ENCODE peak calls at places on chromosomes 16 and 17, in four cellular contexts. A, C, V and E are unnamed samples. For H3K4me1 and H3K9me3, the result is how much of the 10 kb centered on the place peaks cover.

GRCh38 chr16:14056970-14057369 is 14.1 kb upstream of the MRTFB start:
- DNase-seq in A (no peak), C (peak), V (peak), E (no peak)

GRCh38 chr17:58414596-58414997 is 2.7 kb downstream of the RNF43 start:
- DNase-seq in A (peak), C (no peak), V (no peak), E (no peak)

GRCh38 chr17:2120550-2121335 is 65.8 kb downstream of the HIC1 start:
- DNase-seq in A (no peak), C (no peak), V (no peak), E (no peak)

GRCh38 chr17:4554441-4554996 is 665 bp downstream of the MYBBP1A start:
- DNase-seq in A (no peak), C (no peak), V (peak), E (no peak)

GRCh38 chr17:54261465-54261864 is 438.7 kb downstream of the KIF2B start:
- DNase-seq in A (no peak), C (no peak), V (no peak), E (no peak)

GRCh38 chr17:64658931-64659330 is 3.2 kb downstream of the SMURF2 start:
- DNase-seq in A (peak), C (no peak), V (no peak), E (no peak)

GRCh38 chr17:78862073-78863023 is 21.7 kb upstream of the USP36 start:
- DNase-seq in A (peak), C (no peak), V (peak), E (peak)

GRCh38 chr16:88566158-88566557 is 4.0 kb upstream of the ZC3H18 start:
- DNase-seq in A (peak), C (peak), V (no peak), E (no peak)

GRCh38 chr17:38608648-38609047 is 2.9 kb upstream of the SRCIN1 start:
- DNase-seq in A (peak), C (no peak), V (no peak), E (no peak)

GRCh38 chr16:8777217-8777616 is 20.2 kb downstream of the TMEM186 start:
- DNase-seq in A (no peak), C (no peak), V (no peak), E (no peak)

GRCh38 chr17:33925650-33926049 is 329.4 kb upstream of the CCL2 start:
- DNase-seq in A (no peak), C (no peak), V (no peak), E (no peak)

GRCh38 chr17:67258836-67259468 is 14.0 kb upstream of the HELZ start:
- DNase-seq in A (no peak), C (no peak), V (no peak), E (no peak)

GRCh38 chr16:1768061-1768766 is 3.1 kb downstream of the NME3 start:
- DNase-seq in A (no peak), C (no peak), V (no peak), E (no peak)

GRCh38 chr17:56009795-56010715 is 143.2 kb upstream of the ANKFN1 start:
- DNase-seq in A (no peak), C (no peak), V (no peak), E (no peak)

GRCh38 chr17:63834431-63835166 is 7.1 kb upstream of the FTSJ3 start:
- DNase-seq in A (peak), C (peak), V (no peak), E (no peak)

GRCh38 chr16:88309174-88309904 is 73.4 kb upstream of the ZNF469 start:
- DNase-seq in A (no peak), C (no peak), V (no peak), E (peak)

GRCh38 chr16:65781363-65781762 is 585.1 kb upstream of the CDH5 start:
- DNase-seq in A (no peak), C (no peak), V (no peak), E (no peak)

GRCh38 chr17:60941028-60941427 is 263.4 kb downstream of the BCAS3 start:
- DNase-seq in A (peak), C (no peak), V (peak), E (peak)

GRCh38 chr17:19310151-19310550 is 52.4 kb downstream of the B9D1 start:
- DNase-seq in A (no peak), C (no peak), V (no peak), E (no peak)

GRCh38 chr16:12458051-12458450 is 345.6 kb downstream of the CPPED1 start:
- DNase-seq in A (no peak), C (no peak), V (no peak), E (no peak)

GRCh38 chr16:70635356-70636016 is 10.9 kb upstream of the IL34 start:
- DNase-seq in A (peak), C (no peak), V (peak), E (no peak)

GRCh38 chr17:8900626-8901585 is 33.4 kb upstream of the PIK3R6 start:
- DNase-seq in A (no peak), C (no peak), V (no peak), E (no peak)

GRCh38 chr16:29806641-29807425 is 504 bp downstream of the MAZ start:
- DNase-seq in A (peak), C (peak), V (peak), E (peak)

GRCh38 chr16:68285683-68286082 is 21.4 kb downstream of the SLC7A6 start:
- DNase-seq in A (no peak), C (no peak), V (no peak), E (no peak)
- H3K4me1 ChIP-seq in A (under half), C (under half), V (under half), E (under half)

GRCh38 chr17:22695228-22695619 is 1002.9 kb downstream of the KCNJ18 start:
- DNase-seq in A (no peak), C (no peak), V (no peak), E (no peak)

GRCh38 chr17:22692066-22692800 is 999.9 kb downstream of the KCNJ18 start:
- DNase-seq in A (no peak), C (no peak), V (no peak), E (no peak)

GRCh38 chr17:22694362-22695227 is 1002.3 kb downstream of the KCNJ18 start:
- DNase-seq in A (no peak), C (no peak), V (no peak), E (no peak)

DNA sequence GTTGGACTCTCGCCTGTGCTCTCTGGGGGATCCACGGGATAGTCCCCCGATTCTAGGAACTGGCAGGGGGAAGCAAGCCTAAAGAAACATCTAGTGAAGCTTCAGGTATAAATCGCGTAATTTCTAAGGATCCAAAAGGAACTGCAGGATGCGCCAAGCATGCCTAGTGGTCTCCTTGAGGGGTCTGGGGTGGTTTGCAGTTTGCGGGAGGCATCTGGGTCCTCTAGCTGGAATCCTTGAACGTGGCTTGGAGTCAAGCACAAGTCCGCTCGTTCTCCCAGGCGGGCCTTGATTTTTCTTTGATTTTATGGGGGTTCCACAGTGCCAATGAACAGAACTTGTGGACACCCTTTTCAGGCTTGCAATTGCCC is 1000.5 kb downstream of the KCNJ18 start:
- DNase-seq in A (no peak), C (no peak), V (no peak), E (no peak)
- H3K9me3 ChIP-seq in A (under half), C (half or more), V (under half), E (under half)

GRCh38 chr17:29159286-29159860 is 20.8 kb downstream of the MYO18A start:
- DNase-seq in A (no peak), C (no peak), V (no peak), E (no peak)
- H3K4me1 ChIP-seq in A (half or more), C (half or more), V (under half), E (under half)

DNA sequence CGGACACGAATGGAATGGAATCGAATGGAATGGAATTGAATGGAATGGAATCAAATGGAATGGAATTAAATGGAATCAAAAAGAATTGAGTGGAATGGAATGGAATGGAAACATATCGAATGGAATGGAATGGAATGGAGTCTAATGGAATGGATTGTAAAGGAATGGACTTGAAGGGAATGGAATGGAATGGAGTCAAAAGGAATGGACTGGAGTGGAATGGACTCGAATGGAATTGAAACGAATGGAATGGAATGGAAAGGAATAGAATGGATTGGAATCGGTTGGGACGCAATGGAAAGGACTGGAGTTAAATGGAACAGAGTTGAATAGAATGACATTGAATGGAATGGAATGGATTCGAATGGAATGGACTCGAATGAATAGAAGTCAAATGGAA is 486.9 kb upstream of the WSB1 start:
- DNase-seq in A (no peak), C (no peak), V (no peak), E (no peak)
- H3K9me3 ChIP-seq in A (half or more), C (half or more), V (under half), E (under half)